ENCODE peak calls at places on chromosomes 6 and 20, in six cellular contexts. M, R, E, S, G and F are unnamed samples.

GRCh38 chr6:166078294-166078693 is 89.4 kb downstream of the TBXT start:
- DNase-seq in M (peak; percentile 96), R (no peak), E (no peak), S (no peak), G (peak; percentile 69), F (peak; percentile 88)

GRCh38 chr6:118283759-118284158 is 264.3 kb upstream of the PLN start:
- DNase-seq in M (peak; percentile 68), R (peak; percentile 30), E (no peak), S (no peak), G (peak; percentile 23), F (peak; percentile 71)

GRCh38 chr6:134706153-134706552 is 243.7 kb downstream of the ALDH8A1 start:
- DNase-seq in M (no peak), R (no peak), E (peak; percentile 25), S (peak; percentile 51), G (no peak), F (no peak)

GRCh38 chr6:41663558-41663957 is 25.3 kb downstream of the MDFI start:
- DNase-seq in M (no peak), R (no peak), E (no peak), S (no peak), G (no peak), F (no peak)

GRCh38 chr20:20568604-20569205 is 143.7 kb downstream of the RALGAPA2 start:
- DNase-seq in M (peak; percentile 58), R (peak; percentile 35), E (no peak), S (no peak), G (no peak), F (peak; percentile 47)

GRCh38 chr6:153001767-153002612 is 519 bp downstream of the MTRF1L start:
- DNase-seq in M (no peak), R (no peak), E (no peak), S (no peak), G (no peak), F (peak; percentile 52)

GRCh38 chr6:128822271-128822670 is 60.7 kb upstream of the LAMA2 start:
- DNase-seq in M (peak; percentile 68), R (no peak), E (no peak), S (no peak), G (no peak), F (peak; percentile 65)

GRCh38 chr20:10376271-10377075 is 57.5 kb downstream of the MKKS start:
- DNase-seq in M (peak; percentile 75), R (no peak), E (no peak), S (no peak), G (no peak), F (peak; percentile 54)

GRCh38 chr6:35808688-35809087 is 3.5 kb downstream of the LHFPL5 start:
- DNase-seq in M (no peak), R (no peak), E (no peak), S (no peak), G (no peak), F (no peak)

GRCh38 chr20:47352332-47353223 is 3.9 kb downstream of the ZMYND8 start:
- DNase-seq in M (no peak), R (no peak), E (no peak), S (no peak), G (no peak), F (no peak)

GRCh38 chr20:8795404-8795803 is 273.5 kb upstream of the PLCB4 start:
- DNase-seq in M (no peak), R (no peak), E (no peak), S (no peak), G (no peak), F (no peak)

GRCh38 chr6:75633045-75633444 is 31.4 kb downstream of the SENP6 start:
- DNase-seq in M (no peak), R (no peak), E (no peak), S (no peak), G (no peak), F (no peak)

GRCh38 chr20:11902264-11902663 is 15.4 kb upstream of the BTBD3 start:
- DNase-seq in M (peak; percentile 82), R (no peak), E (no peak), S (no peak), G (no peak), F (peak; percentile 85)

GRCh38 chr20:47318027-47318595 is 38.4 kb downstream of the ZMYND8 start:
- DNase-seq in M (peak; percentile 65), R (no peak), E (peak; percentile 59), S (peak; percentile 73), G (no peak), F (peak; percentile 83)

GRCh38 chr20:13220857-13221297 is at the start of gene ISM1:
- DNase-seq in M (no peak), R (peak; percentile 41), E (no peak), S (peak; percentile 41), G (no peak), F (peak; percentile 14)

GRCh38 chr6:139449611-139450000 is 75.2 kb upstream of the CITED2 start:
- DNase-seq in M (peak; percentile 55), R (no peak), E (no peak), S (no peak), G (no peak), F (no peak)

GRCh38 chr6:167225903-167226508 is 65.1 kb upstream of the UNC93A start:
- DNase-seq in M (no peak), R (no peak), E (no peak), S (peak; percentile 75), G (no peak), F (no peak)

GRCh38 chr20:4677846-4678245 is 43.9 kb upstream of the PRND start:
- DNase-seq in M (no peak), R (no peak), E (no peak), S (no peak), G (no peak), F (peak; percentile 42)

GRCh38 chr6:149284904-149285303 is 32.6 kb upstream of the TAB2 start:
- DNase-seq in M (no peak), R (no peak), E (no peak), S (no peak), G (no peak), F (no peak)

GRCh38 chr6:14117158-14118090 is at the start of gene CD83:
- DNase-seq in M (peak; percentile 45), R (peak; percentile 37), E (no peak), S (peak; percentile 69), G (peak; percentile 52), F (peak; percentile 75)

GRCh38 chr6:121504227-121504626 is 68.8 kb downstream of the GJA1 start:
- DNase-seq in M (peak; percentile 96), R (no peak), E (no peak), S (no peak), G (no peak), F (peak; percentile 88)

DNA sequence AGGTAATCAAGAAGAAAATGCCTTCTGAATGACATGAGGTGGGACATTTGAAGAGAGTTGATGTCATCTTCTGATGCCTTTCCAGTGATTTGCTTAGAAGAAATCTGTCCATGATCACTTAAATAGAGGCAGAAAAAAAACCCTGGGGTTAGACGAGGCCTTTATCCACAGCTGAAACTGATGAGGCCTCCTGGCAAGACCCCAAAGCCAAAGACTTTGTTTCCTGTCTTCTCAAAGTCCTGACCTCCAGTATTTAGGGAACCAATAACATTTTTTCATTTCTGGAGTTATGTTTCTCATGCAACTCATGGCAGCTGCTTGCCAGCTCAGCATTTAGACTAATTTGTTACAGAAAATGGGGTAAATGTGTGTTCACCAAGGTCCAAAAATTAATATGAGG is 248.0 kb upstream of the PRDM1 start:
- DNase-seq in M (peak; percentile 15), R (no peak), E (no peak), S (no peak), G (no peak), F (no peak)
- H4K91ac ChIP-seq in M (no peak overlapping the region), R (no peak overlapping the region), E (no peak overlapping the region), S (no peak overlapping the region), G (no peak overlapping the region), F (no peak overlapping the region)

GRCh38 chr20:58647814-58648501 is 3.1 kb upstream of the STX16 start:
- DNase-seq in M (peak; percentile 82), R (no peak), E (no peak), S (no peak), G (no peak), F (no peak)
- H3K4me2 ChIP-seq in M (peak overlapping the region; percentile 10), R (no peak overlapping the region), E (no peak overlapping the region), S (no peak overlapping the region), G (no peak overlapping the region), F (no peak overlapping the region)

GRCh38 chr6:163137036-163137435 is 277.5 kb upstream of the QKI start:
- DNase-seq in M (no peak), R (no peak), E (no peak), S (no peak), G (no peak), F (no peak)

GRCh38 chr6:163137504-163137903 is 277.0 kb upstream of the QKI start:
- DNase-seq in M (no peak), R (no peak), E (no peak), S (no peak), G (no peak), F (no peak)

GRCh38 chr6:163132050-163132750 is 282.3 kb upstream of the QKI start:
- DNase-seq in M (no peak), R (no peak), E (no peak), S (no peak), G (no peak), F (no peak)

GRCh38 chr6:163133017-163133416 is 281.5 kb upstream of the QKI start:
- DNase-seq in M (no peak), R (no peak), E (no peak), S (no peak), G (no peak), F (no peak)

GRCh38 chr6:163133691-163134090 is 280.8 kb upstream of the QKI start:
- DNase-seq in M (no peak), R (no peak), E (no peak), S (no peak), G (no peak), F (no peak)
- H4K91ac ChIP-seq in M (no peak overlapping the region), R (no peak overlapping the region), E (no peak overlapping the region), S (no peak overlapping the region), G (no peak overlapping the region), F (no peak overlapping the region)

GRCh38 chr6:72619883-72620696 is 1.8 kb upstream of the KCNQ5 start:
- DNase-seq in M (peak; percentile 45), R (peak; percentile 33), E (no peak), S (peak; percentile 63), G (no peak), F (peak; percentile 49)

GRCh38 chr6:72621243-72622093 is at the start of gene KCNQ5:
- DNase-seq in M (no peak), R (no peak), E (no peak), S (peak; percentile 71), G (no peak), F (peak; percentile 28)

GRCh38 chr6:72620866-72621242 is 1.0 kb upstream of the KCNQ5 start:
- DNase-seq in M (no peak), R (no peak), E (no peak), S (peak; percentile 31), G (no peak), F (peak; percentile 7)

GRCh38 chr6:72617721-72618120 is 4.1 kb upstream of the KCNQ5 start:
- DNase-seq in M (no peak), R (no peak), E (no peak), S (no peak), G (no peak), F (peak; percentile 44)

DNA sequence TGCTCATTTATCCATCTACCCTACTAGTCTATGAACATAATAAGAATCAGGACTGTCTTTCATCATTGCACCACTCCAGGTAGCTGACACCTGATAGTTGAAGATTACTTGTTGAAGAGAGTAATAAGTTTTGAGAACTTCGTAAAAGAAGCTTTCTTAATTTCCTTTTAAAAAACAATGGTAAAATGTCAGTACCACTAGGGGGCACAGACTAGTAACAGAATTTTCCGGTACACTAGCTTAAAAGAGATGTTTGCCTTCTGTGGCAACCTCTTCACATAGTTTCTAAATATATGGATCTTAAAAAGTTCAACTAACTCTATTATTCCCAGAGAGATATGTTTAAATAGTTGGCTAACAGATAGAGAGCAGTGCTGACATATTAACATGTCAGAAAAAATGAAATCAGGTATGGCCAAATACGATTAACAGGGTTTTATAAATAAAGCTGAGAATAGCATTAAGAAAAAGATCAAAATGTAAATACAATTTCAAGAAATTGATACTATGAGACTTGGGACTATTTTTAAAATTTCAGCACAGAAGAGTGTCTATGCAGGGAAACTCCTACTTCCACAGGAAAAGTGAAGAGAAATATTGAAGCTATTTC is 5.4 kb upstream of the KCNQ5 start:
- DNase-seq in M (peak; percentile 60), R (no peak), E (no peak), S (no peak), G (no peak), F (peak; percentile 42)
- H3K4me2 ChIP-seq in M (peak overlapping the region; percentile 68), R (no peak overlapping the region), E (no peak overlapping the region), S (no peak overlapping the region), G (no peak overlapping the region), F (no peak overlapping the region)